ENCODE peak calls at places on chromosomes 3 and 15, in eight cellular contexts. One of them, this sample, is unnamed.

GRCh38 chr3:38648024-38648658 is 1.3 kb downstream of the SCN5A start:
- DNase-seq in neural crest cell: no peak
- DNase-seq in right cardiac atrium: no peak
- DNase-seq in NCI-H2107: no peak
- DNase-seq in heart left ventricle: no peak
- DNase-seq in activated T-cell treated with anti-CD3 and anti-CD28 coated beads, Interleukin-2, amount 50 U/mL, for 72 hours: no peak
- DNase-seq in testis: no peak
- DNase-seq in stimulated activated CD8-positive, alpha-beta memory T cell treated with anti-CD3 and anti-CD28 coated beads, Interleukin-15, amount 100 ng/mL, for 4 hours: no peak
- DNase-seq in this sample: no peak

GRCh38 chr3:181086011-181086410 is 96.5 kb upstream of the DNAJC19 start:
- DNase-seq in neural crest cell: no peak
- DNase-seq in right cardiac atrium: no peak
- DNase-seq in NCI-H2107: no peak
- DNase-seq in heart left ventricle: no peak
- DNase-seq in activated T-cell treated with anti-CD3 and anti-CD28 coated beads, Interleukin-2, amount 50 U/mL, for 72 hours: no peak
- DNase-seq in testis: no peak
- DNase-seq in stimulated activated CD8-positive, alpha-beta memory T cell treated with anti-CD3 and anti-CD28 coated beads, Interleukin-15, amount 100 ng/mL, for 4 hours: no peak
- DNase-seq in this sample: no peak

GRCh38 chr15:90362936-90363212 is 10.8 kb downstream of the ZNF774 start:
- DNase-seq in neural crest cell: no peak
- DNase-seq in right cardiac atrium: no peak
- DNase-seq in NCI-H2107: no peak
- DNase-seq in heart left ventricle: no peak
- DNase-seq in activated T-cell treated with anti-CD3 and anti-CD28 coated beads, Interleukin-2, amount 50 U/mL, for 72 hours: no peak
- DNase-seq in testis: no peak
- DNase-seq in stimulated activated CD8-positive, alpha-beta memory T cell treated with anti-CD3 and anti-CD28 coated beads, Interleukin-15, amount 100 ng/mL, for 4 hours: no peak
- DNase-seq in this sample: no peak

GRCh38 chr3:64578384-64578783 is 109.4 kb downstream of the ADAMTS9 start:
- DNase-seq in neural crest cell: no peak
- DNase-seq in right cardiac atrium: no peak
- DNase-seq in NCI-H2107: no peak
- DNase-seq in heart left ventricle: no peak
- DNase-seq in activated T-cell treated with anti-CD3 and anti-CD28 coated beads, Interleukin-2, amount 50 U/mL, for 72 hours: no peak
- DNase-seq in testis: no peak
- DNase-seq in stimulated activated CD8-positive, alpha-beta memory T cell treated with anti-CD3 and anti-CD28 coated beads, Interleukin-15, amount 100 ng/mL, for 4 hours: no peak
- DNase-seq in this sample: no peak

GRCh38 chr3:31356941-31357340 is 175.8 kb upstream of the STT3B start:
- DNase-seq in neural crest cell: no peak
- DNase-seq in right cardiac atrium: no peak
- DNase-seq in NCI-H2107: no peak
- DNase-seq in heart left ventricle: no peak
- DNase-seq in activated T-cell treated with anti-CD3 and anti-CD28 coated beads, Interleukin-2, amount 50 U/mL, for 72 hours: no peak
- DNase-seq in testis: no peak
- DNase-seq in stimulated activated CD8-positive, alpha-beta memory T cell treated with anti-CD3 and anti-CD28 coated beads, Interleukin-15, amount 100 ng/mL, for 4 hours: no peak
- DNase-seq in this sample: no peak

GRCh38 chr3:157311633-157312365 is 124.9 kb upstream of the PTX3 start:
- DNase-seq in neural crest cell: no peak
- DNase-seq in right cardiac atrium: no peak
- DNase-seq in NCI-H2107: no peak
- DNase-seq in heart left ventricle: no peak
- DNase-seq in activated T-cell treated with anti-CD3 and anti-CD28 coated beads, Interleukin-2, amount 50 U/mL, for 72 hours: no peak
- DNase-seq in testis: no peak
- DNase-seq in stimulated activated CD8-positive, alpha-beta memory T cell treated with anti-CD3 and anti-CD28 coated beads, Interleukin-15, amount 100 ng/mL, for 4 hours: no peak
- DNase-seq in this sample: no peak

GRCh38 chr3:152021951-152022461 is 148.6 kb downstream of the SUCNR1 start:
- DNase-seq in neural crest cell: no peak
- DNase-seq in right cardiac atrium: no peak
- DNase-seq in NCI-H2107: no peak
- DNase-seq in heart left ventricle: no peak
- DNase-seq in activated T-cell treated with anti-CD3 and anti-CD28 coated beads, Interleukin-2, amount 50 U/mL, for 72 hours: peak; percentile 15
- DNase-seq in testis: peak; percentile 41
- DNase-seq in stimulated activated CD8-positive, alpha-beta memory T cell treated with anti-CD3 and anti-CD28 coated beads, Interleukin-15, amount 100 ng/mL, for 4 hours: no peak
- DNase-seq in this sample: no peak

GRCh38 chr3:50436063-50436674 is 67.3 kb downstream of the CACNA2D2 start:
- DNase-seq in neural crest cell: peak; percentile 74
- DNase-seq in right cardiac atrium: peak; percentile 90
- DNase-seq in NCI-H2107: no peak
- DNase-seq in heart left ventricle: peak; percentile 58
- DNase-seq in activated T-cell treated with anti-CD3 and anti-CD28 coated beads, Interleukin-2, amount 50 U/mL, for 72 hours: peak; percentile 86
- DNase-seq in testis: peak; percentile 68
- DNase-seq in stimulated activated CD8-positive, alpha-beta memory T cell treated with anti-CD3 and anti-CD28 coated beads, Interleukin-15, amount 100 ng/mL, for 4 hours: peak; percentile 43
- DNase-seq in this sample: peak; percentile 58

GRCh38 chr3:108004647-108005046 is 86.2 kb downstream of the CD47 start:
- DNase-seq in neural crest cell: no peak
- DNase-seq in right cardiac atrium: no peak
- DNase-seq in NCI-H2107: no peak
- DNase-seq in heart left ventricle: no peak
- DNase-seq in activated T-cell treated with anti-CD3 and anti-CD28 coated beads, Interleukin-2, amount 50 U/mL, for 72 hours: no peak
- DNase-seq in testis: no peak
- DNase-seq in stimulated activated CD8-positive, alpha-beta memory T cell treated with anti-CD3 and anti-CD28 coated beads, Interleukin-15, amount 100 ng/mL, for 4 hours: no peak
- DNase-seq in this sample: no peak

GRCh38 chr3:188706599-188706998 is 465.2 kb upstream of the TPRG1 start:
- DNase-seq in neural crest cell: no peak
- DNase-seq in right cardiac atrium: no peak
- DNase-seq in NCI-H2107: no peak
- DNase-seq in heart left ventricle: no peak
- DNase-seq in activated T-cell treated with anti-CD3 and anti-CD28 coated beads, Interleukin-2, amount 50 U/mL, for 72 hours: no peak
- DNase-seq in testis: no peak
- DNase-seq in stimulated activated CD8-positive, alpha-beta memory T cell treated with anti-CD3 and anti-CD28 coated beads, Interleukin-15, amount 100 ng/mL, for 4 hours: no peak
- DNase-seq in this sample: no peak